ENCODE peak calls at places on chromosome 19, in four cellular contexts. H, S, C and A are unnamed samples.

GRCh38 chr19:974564-975257 is 9.4 kb upstream of the WDR18 start:
- DNase-seq in H (no peak), S (no peak), C (no peak), A (no peak)

GRCh38 chr19:19587776-19588175 is 30.7 kb downstream of the PBX4 start:
- DNase-seq in H (no peak), S (no peak), C (no peak), A (no peak)

GRCh38 chr19:51138549-51138979 is 3.5 kb upstream of the SIGLEC7 start:
- DNase-seq in H (no peak), S (no peak), C (no peak), A (no peak)

GRCh38 chr19:46728693-46729339 is 11.9 kb upstream of the PRKD2 start:
- DNase-seq in H (peak; percentile 44), S (peak; percentile 90), C (peak; percentile 86), A (no peak)

GRCh38 chr19:3479177-3479818 is 1.0 kb downstream of the SMIM24 start:
- DNase-seq in H (no peak), S (peak; percentile 69), C (peak; percentile 85), A (no peak)

GRCh38 chr19:16957151-16957662 is 68.4 kb downstream of the F2RL3 start:
- DNase-seq in H (no peak), S (peak; percentile 28), C (no peak), A (no peak)

GRCh38 chr19:46068345-46069258 is 27.8 kb upstream of the IGFL4 start:
- DNase-seq in H (peak; percentile 82), S (no peak), C (no peak), A (no peak)

GRCh38 chr19:34172661-34173144 is 399 bp downstream of the LSM14A start:
- DNase-seq in H (no peak), S (no peak), C (no peak), A (no peak)

GRCh38 chr19:16825312-16826168 is 3.7 kb upstream of the SIN3B start:
- DNase-seq in H (peak; percentile 63), S (peak; percentile 54), C (peak; percentile 35), A (no peak)

GRCh38 chr19:33465371-33465770 is 56.2 kb downstream of the PEPD start:
- DNase-seq in H (no peak), S (no peak), C (no peak), A (no peak)

GRCh38 chr19:52307275-52307674 is 10.3 kb downstream of the ZNF480 start:
- DNase-seq in H (peak; percentile 19), S (peak; percentile 53), C (peak; percentile 47), A (no peak)

GRCh38 chr19:43767818-43768217 is 13.0 kb downstream of the KCNN4 start:
- DNase-seq in H (no peak), S (no peak), C (no peak), A (no peak)

DNA sequence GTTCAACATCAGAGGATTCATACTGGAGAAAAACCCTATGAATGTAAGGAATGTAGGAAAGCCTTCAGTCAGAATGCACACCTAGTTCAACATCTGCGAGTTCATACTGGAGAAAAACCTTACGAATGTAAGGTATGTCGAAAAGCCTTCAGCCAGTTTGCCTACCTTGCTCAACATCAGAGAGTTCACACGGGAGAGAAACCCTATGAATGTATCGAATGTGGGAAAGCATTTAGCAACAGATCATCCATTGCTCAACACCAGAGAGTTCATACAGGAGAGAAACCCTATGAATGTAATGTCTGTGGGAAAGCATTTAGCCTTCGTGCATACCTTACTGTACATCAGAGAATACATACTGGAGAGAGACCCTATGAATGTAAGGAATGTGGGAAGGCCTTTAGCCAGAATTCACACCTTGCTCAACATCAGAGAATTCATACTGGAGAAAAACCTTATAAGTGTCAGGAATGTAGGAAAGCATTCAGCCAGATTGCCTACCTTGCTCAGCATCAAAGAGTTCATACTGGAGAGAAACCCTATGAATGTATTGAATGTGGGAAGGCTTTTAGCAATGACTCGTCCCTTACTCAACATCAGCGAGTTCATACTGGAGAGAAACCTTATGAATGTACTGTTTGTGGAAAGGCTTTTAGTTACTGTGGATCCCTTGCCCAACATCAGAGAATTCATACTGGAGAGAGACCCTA is 15.4 kb downstream of the ZNF570 start:
- DNase-seq in H (no peak), S (no peak), C (no peak), A (no peak)
- H3K9me3 ChIP-seq in H (peaks cover 56% of the 10 kb centered on the region), S (peaks cover 63% of the 10 kb centered on the region), C (no peaks in the 10 kb centered on the region), A (peaks cover 26% of the 10 kb centered on the region)

GRCh38 chr19:8352134-8352827 is 9.2 kb upstream of the KANK3 start:
- DNase-seq in H (peak; percentile 34), S (no peak), C (no peak), A (no peak)
- TF ChIP-seq CHD1 in H (no peak), S (no peak), C (no peak), A (no peak)

GRCh38 chr19:53652476-53652875 is 20.7 kb downstream of the DPRX start:
- DNase-seq in H (no peak), S (no peak), C (no peak), A (no peak)
- H3K9me3 ChIP-seq in H (peaks cover 46% of the 10 kb centered on the region), S (peaks cover 41% of the 10 kb centered on the region), C (no peaks in the 10 kb centered on the region), A (no peaks in the 10 kb centered on the region)

DNA sequence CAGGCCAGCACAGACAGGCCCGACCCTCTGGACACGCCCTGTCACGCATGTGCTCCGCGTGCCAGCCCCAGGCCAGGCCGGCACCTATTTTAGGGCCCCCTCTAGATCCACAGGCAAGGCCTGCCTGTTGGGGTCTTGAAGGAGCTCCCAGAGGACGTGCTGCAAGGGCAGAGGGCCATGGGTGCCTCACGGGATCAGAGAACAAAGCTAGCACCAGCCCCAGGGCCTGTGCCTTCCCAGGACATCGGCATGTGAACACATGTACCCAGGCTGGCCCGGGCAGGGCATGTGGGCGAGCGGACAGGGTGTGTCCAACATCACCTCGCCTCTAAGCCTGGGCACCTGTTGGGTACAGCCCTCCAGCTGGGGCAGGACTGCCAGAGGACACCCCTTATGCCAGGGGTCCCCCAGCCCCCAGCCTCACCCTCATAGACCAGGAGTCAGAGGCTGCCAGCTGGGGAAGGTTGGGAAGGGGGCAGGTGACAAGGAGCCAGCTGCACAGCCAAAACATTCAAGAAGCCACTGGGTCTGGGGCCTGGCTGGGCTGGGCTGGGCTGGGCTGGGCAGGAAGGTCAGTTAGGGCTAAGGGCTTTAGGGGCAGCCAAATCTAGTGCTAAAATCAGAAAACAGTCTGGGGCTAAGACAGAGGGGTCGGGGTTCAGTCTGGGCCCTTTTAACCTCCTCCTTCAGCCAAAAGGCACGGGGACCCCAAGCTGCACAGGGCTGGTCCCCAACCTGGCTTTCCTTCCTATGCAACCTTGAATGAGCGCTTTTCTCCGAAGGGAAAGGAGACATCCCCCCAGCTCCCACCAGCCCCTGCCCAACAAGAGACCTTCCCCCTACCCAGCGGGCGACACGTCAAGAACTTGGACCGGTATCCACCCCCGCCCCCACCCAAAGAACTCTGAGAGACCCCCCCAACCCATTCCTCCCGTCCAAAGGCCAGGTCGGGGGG is 35.3 kb upstream of the NANOS3 start:
- DNase-seq in H (no peak), S (no peak), C (peak; percentile 37), A (no peak)
- TF ChIP-seq CHD1 in H (peak; percentile 42), S (no peak), C (peak; percentile 34), A (no peak)

GRCh38 chr19:42628411-42629135 is 33.8 kb upstream of the CEACAM8 start:
- DNase-seq in H (no peak), S (no peak), C (no peak), A (no peak)

GRCh38 chr19:42634409-42635232 is 39.9 kb upstream of the CEACAM8 start:
- DNase-seq in H (peak; percentile 20), S (peak; percentile 47), C (peak; percentile 63), A (no peak)

GRCh38 chr19:42626181-42626580 is 31.5 kb upstream of the CEACAM8 start:
- DNase-seq in H (no peak), S (no peak), C (no peak), A (no peak)

GRCh38 chr19:42627916-42628315 is 33.2 kb upstream of the CEACAM8 start:
- DNase-seq in H (no peak), S (no peak), C (no peak), A (no peak)

GRCh38 chr19:42629191-42629590 is 34.5 kb upstream of the CEACAM8 start:
- DNase-seq in H (no peak), S (no peak), C (no peak), A (no peak)
- H3K9me3 ChIP-seq in H (peaks cover 2% of the 10 kb centered on the region), S (peaks cover 87% of the 10 kb centered on the region), C (no peaks in the 10 kb centered on the region), A (no peaks in the 10 kb centered on the region)

GRCh38 chr19:28425431-28425931 is 787.5 kb downstream of the UQCRFS1 start:
- DNase-seq in H (no peak), S (no peak), C (no peak), A (no peak)
- TF ChIP-seq CHD1 in H (no peak), S (no peak), C (no peak), A (no peak)